ENCODE peak calls at places on chromosomes 13 and 19, in six cellular contexts. K is progenitor cell of endocrine pancreas, B is BE2C, E is RWPE1, M is spleen, G is heart left ventricle. P is an unnamed sample.

GRCh38 chr19:40831502-40832430 is 18.5 kb downstream of the CYP2A6 start:
- DNase-seq in G (no peak), B (no peak), E (peak), K (no peak), M (no peak), P (no peak)

GRCh38 chr13:91136806-91137205 is 210.7 kb upstream of the MIR17HG start:
- DNase-seq in K (no peak), M (no peak), E (no peak), G (no peak), B (no peak), P (no peak)

GRCh38 chr19:45558399-45558878 is 26.2 kb downstream of the OPA3 start:
- DNase-seq in M (peak), B (peak), E (peak), G (peak), K (no peak), P (peak)

GRCh38 chr13:91162180-91162579 is 185.3 kb upstream of the MIR17HG start:
- DNase-seq in M (no peak), E (no peak), B (no peak), K (no peak), G (no peak), P (no peak)

GRCh38 chr13:113155982-113156655 is 2.3 kb upstream of the PROZ start:
- DNase-seq in E (no peak), G (no peak), M (no peak), K (no peak), B (no peak), P (no peak)

GRCh38 chr13:101946411-101946810 is 455.4 kb downstream of the FGF14 start:
- DNase-seq in M (no peak), B (no peak), K (no peak), G (no peak), E (no peak), P (no peak)

GRCh38 chr19:18868380-18869230 is 27.4 kb downstream of the CERS1 start:
- DNase-seq in K (no peak), E (no peak), B (no peak), G (peak), M (peak), P (no peak)

GRCh38 chr19:52570005-52570861 is at the start of gene ZNF701:
- DNase-seq in G (peak), M (peak), K (peak), E (peak), B (peak), P (peak)

GRCh38 chr13:29702912-29703351 is 107.4 kb upstream of the SLC7A1 start:
- DNase-seq in G (peak), E (peak), B (peak), M (no peak), K (no peak), P (no peak)

GRCh38 chr19:42048992-42049391 is 21.0 kb downstream of the GRIK5 start:
- DNase-seq in B (no peak), K (no peak), E (peak), M (no peak), G (no peak), P (no peak)

GRCh38 chr19:45492627-45493470 is 4.0 kb downstream of the RTN2 start:
- DNase-seq in M (no peak), G (peak), E (no peak), B (no peak), K (no peak), P (peak)

GRCh38 chr19:15235796-15236195 is 3.5 kb upstream of the EPHX3 start:
- DNase-seq in M (no peak), K (no peak), B (no peak), E (no peak), G (no peak), P (no peak)

GRCh38 chr13:80727321-80727975 is 386.5 kb upstream of the SPRY2 start:
- DNase-seq in K (no peak), B (no peak), E (no peak), M (no peak), G (peak), P (no peak)

GRCh38 chr19:29379257-29379986 is 146.4 kb upstream of the VSTM2B start:
- DNase-seq in B (no peak), K (peak), E (no peak), M (peak), G (no peak), P (no peak)

GRCh38 chr19:371501-372160 is 27.0 kb upstream of the MIER2 start:
- DNase-seq in K (peak), G (no peak), E (no peak), M (peak), B (no peak), P (no peak)

GRCh38 chr19:56120371-56121179 is 520 bp downstream of the ZNF787 start:
- DNase-seq in E (peak), B (peak), M (peak), G (peak), K (peak), P (peak)

GRCh38 chr13:99605417-99606321 is 104.4 kb downstream of the TM9SF2 start:
- DNase-seq in M (peak), K (peak), G (peak), E (peak), B (peak), P (peak)

GRCh38 chr13:29591310-29591709 is 4.2 kb downstream of the SLC7A1 start:
- DNase-seq in K (no peak), G (no peak), E (no peak), M (no peak), B (no peak), P (no peak)

GRCh38 chr19:18423258-18424020 is 4.2 kb downstream of the SSBP4 start:
- DNase-seq in K (no peak), B (no peak), M (no peak), E (no peak), G (no peak), P (no peak)

GRCh38 chr19:1237027-1237659 is 662 bp downstream of the CBARP start:
- DNase-seq in E (no peak), M (no peak), G (no peak), K (no peak), B (no peak), P (no peak)

GRCh38 chr19:10921199-10921879 is 7.1 kb downstream of the YIPF2 start:
- DNase-seq in M (no peak), G (no peak), K (no peak), B (no peak), E (no peak), P (no peak)

GRCh38 chr13:21014666-21015170 is 46.7 kb downstream of the LATS2 start:
- DNase-seq in K (no peak), E (no peak), G (peak), M (no peak), B (no peak), P (no peak)

GRCh38 chr13:44904982-44905381 is 84.3 kb downstream of the NUFIP1 start:
- DNase-seq in M (no peak), K (no peak), B (no peak), G (peak), E (peak), P (no peak)

GRCh38 chr19:4077800-4078683 is 11.3 kb upstream of the ZBTB7A start:
- DNase-seq in K (no peak), E (no peak), M (peak), G (peak), B (no peak), P (no peak)

GRCh38 chr13:71979616-71980015 is 112.6 kb upstream of the DACH1 start:
- DNase-seq in K (no peak), G (no peak), B (peak), M (no peak), E (no peak), P (no peak)
- TF ChIP-seq CTCF in K (peak), G (no peak), B (peak), M (no peak), E (no peak), P (no peak)

GRCh38 chr19:57914517-57914916 is 1.9 kb downstream of the ZNF417 start:
- DNase-seq in G (no peak), B (no peak), E (no peak), K (no peak), M (no peak), P (no peak)
- TF ChIP-seq CTCF in G (no peak), B (no peak), E (no peak), K (no peak), M (no peak), P (no peak)

GRCh38 chr19:2740314-2740656 is 468 bp upstream of the SLC39A3 start:
- DNase-seq in B (no peak), K (no peak), E (no peak), M (no peak), G (no peak), P (no peak)

GRCh38 chr19:2736550-2737190 is 3.1 kb downstream of the SLC39A3 start:
- DNase-seq in G (no peak), B (no peak), K (no peak), M (no peak), E (no peak), P (no peak)

GRCh38 chr19:2744113-2744512 is 4.3 kb upstream of the SLC39A3 start:
- DNase-seq in M (no peak), E (no peak), G (no peak), K (no peak), B (no peak), P (no peak)

GRCh38 chr19:2743099-2743498 is 3.3 kb upstream of the SLC39A3 start:
- DNase-seq in M (no peak), E (no peak), B (no peak), G (no peak), K (no peak), P (no peak)

DNA sequence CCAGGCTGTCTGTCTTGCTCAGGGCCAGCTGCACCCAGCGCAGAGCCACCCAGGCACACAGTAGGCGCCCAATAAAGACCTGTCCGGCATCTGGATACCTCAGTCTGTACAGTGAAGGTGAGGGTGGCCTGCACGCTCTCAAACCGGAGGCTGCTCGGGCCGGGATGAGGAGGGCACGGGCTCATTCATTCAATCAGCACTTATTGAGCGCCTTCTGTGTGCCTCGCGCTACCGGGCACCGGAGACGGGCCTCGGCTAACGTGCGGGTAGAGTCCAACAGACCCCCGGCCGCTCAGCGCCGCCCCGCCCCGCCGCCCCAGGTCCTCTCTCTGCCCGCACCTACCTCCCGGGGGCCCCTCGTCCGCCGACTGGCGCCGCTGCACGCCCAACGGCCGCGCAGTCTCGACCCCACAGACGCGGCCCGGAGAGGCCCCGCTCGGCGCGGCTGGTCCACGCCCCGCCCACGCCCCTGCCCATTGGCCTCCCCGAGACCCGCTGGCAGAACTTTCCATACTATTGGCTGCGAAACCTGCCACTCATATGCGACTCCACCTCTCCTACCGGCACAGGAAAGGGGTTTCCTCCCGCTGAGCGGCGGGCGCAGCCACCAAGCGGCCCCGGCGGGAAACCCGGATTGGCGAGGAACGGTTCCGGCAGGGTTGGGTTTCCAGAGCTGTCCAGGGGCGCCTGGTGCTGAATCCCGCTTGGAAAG is at the start of gene SLC39A3:
- DNase-seq in E (peak), G (peak), K (peak), B (peak), M (peak), P (peak)
- TF ChIP-seq CTCF in E (no peak), G (peak), K (no peak), B (no peak), M (peak), P (no peak)

DNA sequence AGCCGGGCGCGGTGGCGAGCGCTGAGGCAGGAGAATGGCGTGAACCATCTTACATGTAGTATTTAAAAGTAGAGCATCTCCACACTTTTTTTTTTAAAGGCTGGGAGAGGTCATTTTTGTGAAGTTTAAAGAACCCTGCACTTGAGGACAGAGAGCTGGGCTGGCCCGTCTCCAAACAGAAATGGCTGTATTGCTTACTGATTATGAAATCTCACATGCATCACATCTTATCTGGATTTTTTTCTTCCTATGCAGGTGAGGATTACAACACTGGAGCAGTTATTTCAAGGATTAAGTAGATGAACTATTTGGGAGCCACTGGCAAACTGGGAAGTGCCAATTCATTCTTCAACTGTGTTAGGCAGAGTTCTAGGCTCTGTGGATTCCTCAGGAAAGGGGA is 59.5 kb downstream of the TEX26 start:
- DNase-seq in B (no peak), G (no peak), K (no peak), M (no peak), E (peak), P (no peak)
- TF ChIP-seq CTCF in B (no peak), G (no peak), K (no peak), M (no peak), E (no peak), P (no peak)

GRCh38 chr13:39676315-39676876 is 20.9 kb downstream of the COG6 start:
- DNase-seq in B (peak), M (no peak), E (peak), K (no peak), G (no peak), P (no peak)
- TF ChIP-seq CTCF in B (peak), M (peak), E (peak), K (peak), G (peak), P (peak)